ENCODE peak calls at places on chromosomes 3 and 15, in five cellular contexts. N is neuronal stem cell, V is H9, R is H1, D is mesenchymal stem cell. I is an unnamed sample.

GRCh38 chr3:47577583-47578118 is 1.0 kb downstream of the CSPG5 start:
- DNase-seq in R (peak), N (no peak), D (peak), V (peak), I (no peak)

GRCh38 chr3:56190130-56190529 is 278.1 kb downstream of the ERC2 start:
- DNase-seq in R (no peak), N (no peak), V (no peak), D (no peak), I (no peak)

GRCh38 chr3:20039082-20039764 is 1.0 kb upstream of the KAT2B start:
- DNase-seq in N (no peak), D (no peak), V (no peak), R (no peak), I (no peak)

GRCh38 chr3:171351676-171352075 is 108.5 kb downstream of the TNIK start:
- DNase-seq in D (peak), V (no peak), R (no peak), N (no peak), I (peak)

GRCh38 chr3:184937611-184938010 is 125.6 kb downstream of the VPS8 start:
- DNase-seq in N (no peak), V (no peak), R (no peak), D (no peak), I (no peak)

GRCh38 chr3:160259589-160259988 is 34.4 kb downstream of the C3orf80 start:
- DNase-seq in V (no peak), N (no peak), R (no peak), D (no peak), I (peak)

GRCh38 chr3:101383156-101383575 is 62.8 kb upstream of the IMPG2 start:
- DNase-seq in V (peak), N (peak), D (peak), R (peak), I (peak)

GRCh38 chr3:171446801-171447578 is 13.2 kb downstream of the TNIK start:
- DNase-seq in D (peak), R (no peak), V (no peak), N (no peak), I (peak)

GRCh38 chr15:99545605-99546004 is 20.2 kb upstream of the MEF2A start:
- DNase-seq in D (no peak), R (no peak), N (no peak), V (no peak), I (no peak)

DNA sequence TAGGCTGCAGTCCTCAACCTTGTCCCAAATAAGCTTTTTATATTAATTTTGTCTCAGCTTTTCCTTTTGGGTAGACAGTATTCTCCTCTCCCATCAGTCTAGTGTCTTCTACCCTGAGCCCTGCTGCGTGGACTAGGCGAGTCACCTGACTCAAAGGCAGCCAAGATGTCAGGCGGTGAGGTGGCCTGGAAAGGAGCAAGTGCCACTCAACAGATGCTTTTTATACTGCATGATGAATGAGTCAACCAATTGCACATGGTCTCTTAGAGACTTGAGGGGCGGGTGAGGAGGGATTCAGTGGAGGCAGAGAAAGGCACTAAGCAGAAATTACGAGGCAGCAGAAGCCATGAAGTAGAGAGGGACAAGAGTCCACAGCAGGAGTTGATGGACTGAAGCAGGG is 95.9 kb downstream of the FRMD4B start:
- DNase-seq in D (no peak), V (no peak), R (no peak), N (no peak), I (no peak)
- H2BK15ac ChIP-seq in D (no peak), V (no peak), R (no peak), N (no peak), I (no peak)

GRCh38 chr15:38660726-38661125 is 96.1 kb upstream of the RASGRP1 start:
- DNase-seq in V (no peak), D (no peak), R (no peak), N (no peak), I (no peak)

GRCh38 chr15:38662805-38663204 is 98.2 kb upstream of the RASGRP1 start:
- DNase-seq in N (no peak), R (no peak), V (no peak), D (no peak), I (no peak)

GRCh38 chr15:38658431-38658830 is 93.8 kb upstream of the RASGRP1 start:
- DNase-seq in D (no peak), N (no peak), V (no peak), R (no peak), I (no peak)

GRCh38 chr15:38665586-38665985 is 101.0 kb upstream of the RASGRP1 start:
- DNase-seq in N (no peak), R (no peak), D (no peak), V (no peak), I (no peak)

GRCh38 chr15:38662398-38662797 is 97.8 kb upstream of the RASGRP1 start:
- DNase-seq in V (no peak), N (no peak), R (no peak), D (no peak), I (no peak)
- H2AFZ ChIP-seq in V (no peak), N (no peak), R (no peak), D (no peak), I (no peak)

GRCh38 chr15:77720155-77720554 is 87.4 kb upstream of the LINGO1 start:
- DNase-seq in D (no peak), R (no peak), N (no peak), V (no peak), I (no peak)
- H2BK15ac ChIP-seq in D (no peak), R (no peak), N (no peak), V (no peak), I (no peak)

GRCh38 chr3:123383101-123384053 is 65.5 kb downstream of the ADCY5 start:
- DNase-seq in D (no peak), V (peak), R (peak), N (peak), I (peak)
- H2AFZ ChIP-seq in D (no peak), V (no peak), R (peak), N (no peak), I (peak)

GRCh38 chr3:43647331-43648166 is 25.7 kb upstream of the ANO10 start:
- DNase-seq in V (no peak), N (no peak), D (no peak), R (no peak), I (no peak)
- H2BK15ac ChIP-seq in V (no peak), N (no peak), D (no peak), R (no peak), I (no peak)

GRCh38 chr3:49199900-49200281 is 28.5 kb downstream of the KLHDC8B start:
- DNase-seq in V (no peak), R (no peak), N (no peak), D (no peak), I (no peak)
- H2AFZ ChIP-seq in V (no peak), R (no peak), N (peak), D (no peak), I (no peak)

GRCh38 chr3:105014631-105015030 is 352.1 kb upstream of the ALCAM start:
- DNase-seq in R (no peak), N (no peak), V (no peak), D (peak), I (peak)
- H2BK15ac ChIP-seq in R (no peak), N (no peak), V (no peak), D (no peak), I (no peak)

DNA sequence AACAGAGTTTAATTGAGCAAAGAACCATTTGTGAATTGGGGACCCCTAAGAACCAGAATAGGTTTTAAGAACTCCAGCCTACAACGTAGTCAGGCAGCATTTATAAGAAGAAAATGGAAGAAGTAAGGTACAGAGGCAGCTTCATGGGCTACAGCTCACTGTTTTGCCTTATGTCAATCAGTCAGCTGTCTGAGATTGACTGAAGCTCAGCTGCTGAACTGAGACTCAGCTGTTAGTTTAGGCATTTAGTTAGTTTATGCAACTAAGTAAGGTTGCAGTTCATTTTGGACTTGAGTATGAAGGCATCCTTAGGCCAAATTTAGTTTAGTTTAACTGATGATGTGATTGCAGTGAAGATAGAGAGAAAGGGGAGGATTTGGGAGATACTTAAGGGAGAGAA is 34.1 kb upstream of the RASA2 start:
- DNase-seq in D (no peak), R (no peak), N (no peak), V (no peak), I (no peak)
- H2AFZ ChIP-seq in D (no peak), R (no peak), N (peak), V (no peak), I (no peak)

DNA sequence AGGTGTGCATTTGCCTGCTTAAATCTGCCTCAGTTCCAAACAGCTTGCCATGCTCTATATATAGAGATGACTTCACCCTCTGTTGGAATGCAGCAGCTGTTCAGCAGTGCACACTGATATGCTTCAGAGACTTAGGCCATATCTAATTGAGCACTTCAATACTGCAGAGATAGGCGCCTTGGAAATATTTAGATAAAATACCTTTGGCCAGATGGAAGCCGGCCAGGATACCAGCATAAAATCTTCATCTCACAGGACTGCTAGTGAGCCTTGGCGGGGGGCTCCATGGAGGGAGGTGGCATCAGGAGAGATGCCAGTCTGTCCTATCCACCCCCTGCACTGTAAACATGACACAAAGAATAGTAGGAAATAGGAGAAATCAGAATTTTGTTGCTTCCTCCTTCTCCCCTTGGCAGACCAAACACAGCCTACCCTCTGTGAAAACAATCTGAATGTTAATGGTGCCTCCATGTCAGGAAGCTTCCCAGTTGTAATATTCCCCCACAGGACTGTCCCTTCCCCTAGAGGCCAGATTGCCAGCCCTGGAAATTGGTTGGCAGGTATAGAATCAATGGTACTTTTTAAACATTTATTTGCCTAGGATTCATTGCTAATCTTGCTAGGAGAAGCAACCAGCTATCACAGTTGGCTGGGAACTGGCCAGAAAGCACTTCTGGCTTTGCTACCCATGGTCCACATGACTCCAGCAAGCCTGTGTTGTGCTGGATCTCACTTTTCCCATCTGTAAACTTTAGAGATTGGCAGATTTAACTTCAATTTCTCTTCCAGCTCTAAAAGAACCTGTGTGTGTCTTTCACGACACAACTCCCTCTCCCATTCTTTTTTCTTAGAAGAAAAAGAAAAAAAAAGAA is 215.5 kb upstream of the KCNMB2 start:
- DNase-seq in N (no peak), R (no peak), V (no peak), D (peak), I (peak)
- H2BK15ac ChIP-seq in N (no peak), R (no peak), V (no peak), D (no peak), I (peak)

GRCh38 chr15:65388306-65389080 is 10.7 kb upstream of the IGDCC3 start:
- DNase-seq in N (no peak), V (no peak), R (no peak), D (no peak), I (no peak)

GRCh38 chr15:65392368-65392767 is 14.6 kb upstream of the IGDCC3 start:
- DNase-seq in R (no peak), D (no peak), V (no peak), N (no peak), I (no peak)

GRCh38 chr15:65389226-65389625 is 11.4 kb upstream of the IGDCC3 start:
- DNase-seq in N (no peak), R (no peak), D (no peak), V (no peak), I (no peak)

GRCh38 chr15:65391732-65392131 is 13.9 kb upstream of the IGDCC3 start:
- DNase-seq in N (no peak), V (no peak), D (no peak), R (no peak), I (no peak)

GRCh38 chr15:65390447-65390846 is 12.6 kb upstream of the IGDCC3 start:
- DNase-seq in N (no peak), V (no peak), D (no peak), R (no peak), I (no peak)
- H2AFZ ChIP-seq in N (no peak), V (no peak), D (no peak), R (no peak), I (no peak)

I was measured in IMR-90.